ENCODE peak calls at places on chromosome 13, in ten cellular contexts. V, Y, X, T, Z, W, I, D, K and F are unnamed samples.
A peak's percentile ranks its signal among the peaks of the same experiment; 100 is the strongest.

GRCh38 chr13:51453959-51454703 is 1.3 kb upstream of the INTS6 start:
- DNase-seq in V (no peak), Y (peak; percentile 42), X (peak; percentile 53), T (peak; percentile 33), Z (peak; percentile 70), W (peak; percentile 55), I (no peak), D (no peak), K (peak; percentile 35), F (no peak)

GRCh38 chr13:49859568-49859967 is 67.1 kb upstream of the KPNA3 start:
- DNase-seq in V (peak; percentile 49), Y (no peak), X (no peak), T (peak; percentile 11), Z (no peak), W (no peak), I (peak; percentile 82), D (no peak), K (no peak), F (no peak)

GRCh38 chr13:37648604-37649003 is 50.0 kb upstream of the POSTN start:
- DNase-seq in V (no peak), Y (no peak), X (no peak), T (no peak), Z (no peak), W (no peak), I (peak; percentile 74), D (no peak), K (no peak), F (no peak)

GRCh38 chr13:113022391-113023216 is 53.6 kb downstream of the MCF2L start:
- DNase-seq in V (no peak), Y (no peak), X (peak; percentile 65), T (no peak), Z (no peak), W (no peak), I (peak; percentile 5), D (no peak), K (peak; percentile 94), F (no peak)

GRCh38 chr13:20387441-20387971 is 138.2 kb downstream of the CRYL1 start:
- DNase-seq in V (no peak), Y (no peak), X (no peak), T (no peak), Z (no peak), W (no peak), I (no peak), D (no peak), K (no peak), F (no peak)

GRCh38 chr13:33032037-33032625 is 15.9 kb downstream of the KL start:
- DNase-seq in V (no peak), Y (no peak), X (no peak), T (no peak), Z (no peak), W (no peak), I (peak; percentile 42), D (no peak), K (no peak), F (no peak)

GRCh38 chr13:24698686-24699085 is 18.5 kb downstream of the ATP12A start:
- DNase-seq in V (no peak), Y (no peak), X (no peak), T (no peak), Z (no peak), W (no peak), I (no peak), D (no peak), K (no peak), F (no peak)

GRCh38 chr13:34931572-34931971 is 10.5 kb upstream of the NBEA start:
- DNase-seq in V (no peak), Y (no peak), X (no peak), T (no peak), Z (no peak), W (no peak), I (peak; percentile 68), D (no peak), K (no peak), F (no peak)

GRCh38 chr13:112510002-112510780 is 77.8 kb downstream of the TUBGCP3 start:
- DNase-seq in V (peak; percentile 46), Y (no peak), X (peak; percentile 95), T (no peak), Z (no peak), W (peak; percentile 24), I (peak; percentile 64), D (no peak), K (peak; percentile 81), F (no peak)

GRCh38 chr13:22505489-22505888 is 675.3 kb upstream of the SGCG start:
- DNase-seq in V (no peak), Y (no peak), X (no peak), T (no peak), Z (no peak), W (no peak), I (peak; percentile 4), D (no peak), K (no peak), F (no peak)

GRCh38 chr13:32248789-32249188 is 66.4 kb downstream of the ZAR1L start:
- DNase-seq in V (no peak), Y (no peak), X (no peak), T (peak; percentile 17), Z (no peak), W (no peak), I (no peak), D (no peak), K (no peak), F (no peak)

GRCh38 chr13:89066868-89067466 is 1395.8 kb downstream of the SLITRK5 start:
- DNase-seq in V (peak; percentile 31), Y (no peak), X (peak; percentile 84), T (peak; percentile 12), Z (no peak), W (peak; percentile 72), I (peak; percentile 38), D (no peak), K (peak; percentile 75), F (no peak)

DNA sequence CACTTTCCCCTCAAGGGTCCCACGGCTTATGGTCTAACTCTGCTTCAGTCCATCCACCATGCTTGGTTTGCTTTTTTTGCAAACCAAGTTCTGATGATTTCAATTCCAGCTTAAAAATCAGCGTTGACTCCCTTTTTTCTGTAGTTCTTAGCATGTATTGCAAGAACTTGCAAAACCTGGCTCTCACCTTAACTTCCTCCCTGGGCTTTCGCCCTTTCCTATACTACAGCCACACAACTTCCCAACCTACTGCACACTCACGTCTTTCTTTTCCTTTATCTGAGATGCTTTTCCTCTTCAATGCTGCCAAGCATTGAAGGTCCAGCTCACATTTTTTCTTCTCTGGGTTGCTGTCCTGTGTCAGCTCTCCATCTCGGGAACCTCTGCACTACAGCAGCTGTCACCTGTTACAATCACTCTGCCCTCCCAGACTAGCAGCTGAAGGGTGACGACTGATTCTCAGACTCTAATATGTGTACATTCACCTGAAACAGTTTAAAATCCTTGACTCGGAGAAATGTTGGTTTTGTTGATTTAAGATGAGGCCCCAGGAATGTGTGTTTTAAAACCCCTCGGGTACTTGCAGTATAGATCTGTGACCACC is 143.7 kb downstream of the FREM2 start:
- DNase-seq in V (no peak), Y (no peak), X (no peak), T (no peak), Z (no peak), W (no peak), I (no peak), D (no peak), K (no peak), F (no peak)
- H3K27ac ChIP-seq in V (no peak overlapping the region), Y (no peak overlapping the region), X (no peak overlapping the region), T (no peak overlapping the region), Z (no peak overlapping the region), W (no peak overlapping the region), I (no peak overlapping the region), D (no peak overlapping the region), K (no peak overlapping the region), F (no peak overlapping the region)

GRCh38 chr13:98546402-98546801 is 30.5 kb downstream of the STK24 start:
- DNase-seq in V (no peak), Y (no peak), X (no peak), T (no peak), Z (no peak), W (no peak), I (no peak), D (no peak), K (no peak), F (no peak)

GRCh38 chr13:98542568-98543379 is 34.1 kb downstream of the STK24 start:
- DNase-seq in V (no peak), Y (peak; percentile 46), X (no peak), T (no peak), Z (peak; percentile 52), W (no peak), I (no peak), D (no peak), K (no peak), F (no peak)

GRCh38 chr13:98543380-98544104 is 33.4 kb downstream of the STK24 start:
- DNase-seq in V (no peak), Y (no peak), X (no peak), T (no peak), Z (no peak), W (no peak), I (no peak), D (no peak), K (no peak), F (no peak)

GRCh38 chr13:98541701-98542203 is 35.2 kb downstream of the STK24 start:
- DNase-seq in V (no peak), Y (no peak), X (no peak), T (no peak), Z (no peak), W (no peak), I (no peak), D (no peak), K (no peak), F (no peak)

GRCh38 chr13:98544105-98544710 is 32.7 kb downstream of the STK24 start:
- DNase-seq in V (no peak), Y (no peak), X (no peak), T (no peak), Z (no peak), W (no peak), I (no peak), D (peak; percentile 72), K (no peak), F (no peak)
- H3K4me1 ChIP-seq in V (peaks cover 43% of the 10 kb centered on the region), Y (peaks cover 45% of the 10 kb centered on the region), X (peaks cover 50% of the 10 kb centered on the region), T (peaks cover 41% of the 10 kb centered on the region), Z (no peaks in the 10 kb centered on the region), W (peaks cover 24% of the 10 kb centered on the region), I (peaks cover 40% of the 10 kb centered on the region), D (peaks cover 80% of the 10 kb centered on the region), K (peaks cover 42% of the 10 kb centered on the region), F (peaks cover 55% of the 10 kb centered on the region)

GRCh38 chr13:45341034-45341798 is at the start of gene TPT1:
- DNase-seq in V (peak; percentile 99), Y (peak; percentile 98), X (peak; percentile 98), T (peak; percentile 99), Z (peak; percentile 100), W (peak; percentile 98), I (peak; percentile 100), D (peak; percentile 100), K (peak; percentile 99), F (peak; percentile 100)
- TF ChIP-seq CTCF in V (no peak), Y (no peak), X (no peak), T (peak; percentile 8), Z (no peak), W (no peak), I (no peak), D (no peak), K (no peak), F (no peak)

DNA sequence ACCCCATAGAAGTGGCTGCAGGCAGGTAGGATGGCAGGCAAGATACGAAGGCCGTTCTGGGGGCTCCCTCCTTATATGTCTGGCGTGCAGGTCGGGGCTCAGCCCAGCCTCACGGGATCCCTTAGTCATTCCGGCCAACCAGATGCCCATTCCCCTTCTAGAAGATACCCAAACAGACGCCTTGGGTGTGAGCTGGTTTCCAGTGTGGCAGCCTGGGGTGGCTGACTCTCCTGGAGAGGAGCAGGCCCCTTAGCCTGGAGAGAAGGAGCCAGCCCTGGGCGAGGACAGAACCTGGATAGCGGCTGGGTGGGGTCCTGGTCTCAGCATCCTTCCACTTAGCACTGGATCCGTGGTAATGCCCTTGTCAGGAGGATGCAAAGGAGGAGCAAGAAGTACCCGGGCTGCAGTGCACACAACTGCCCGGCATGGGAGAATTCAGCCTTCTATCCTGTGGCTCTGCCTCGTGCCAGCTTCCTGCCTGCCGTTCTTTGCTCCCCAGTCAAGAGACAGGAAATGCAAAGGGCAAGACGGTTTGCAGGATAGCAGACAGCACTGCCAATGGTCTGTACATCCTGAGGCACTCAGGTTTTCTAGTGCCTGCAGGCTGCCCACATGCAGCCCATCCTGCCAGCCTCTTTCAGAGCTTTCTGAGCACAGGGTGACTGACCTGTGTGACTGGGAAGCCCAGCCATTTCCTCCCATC is 56.7 kb upstream of the WASF3 start:
- DNase-seq in V (no peak), Y (no peak), X (no peak), T (no peak), Z (peak; percentile 58), W (no peak), I (no peak), D (no peak), K (no peak), F (no peak)
- H3K27ac ChIP-seq in V (no peak overlapping the region), Y (no peak overlapping the region), X (no peak overlapping the region), T (no peak overlapping the region), Z (no peak overlapping the region), W (no peak overlapping the region), I (no peak overlapping the region), D (no peak overlapping the region), K (no peak overlapping the region), F (no peak overlapping the region)